ENCODE peak calls at places on chromosome 18, in four cellular contexts. F, Q, K and L are unnamed samples.

GRCh38 chr18:2108581-2108980 is 462.7 kb downstream of the METTL4 start:
- DNase-seq in Q (no peak), K (no peak), F (no peak), L (no peak)

GRCh38 chr18:49059028-49059670 is 108.4 kb upstream of the SMAD7 start:
- DNase-seq in K (no peak), F (no peak), Q (no peak), L (no peak)

GRCh38 chr18:77112161-77112801 is 20.3 kb downstream of the MBP start:
- DNase-seq in Q (no peak), K (no peak), F (peak), L (no peak)

GRCh38 chr18:59822612-59823275 is 77.1 kb upstream of the PMAIP1 start:
- DNase-seq in K (no peak), Q (no peak), F (no peak), L (no peak)

GRCh38 chr18:2442726-2443275 is 128.5 kb downstream of the METTL4 start:
- DNase-seq in F (no peak), K (no peak), Q (no peak), L (no peak)

GRCh38 chr18:43789234-43790000 is 512.1 kb upstream of the SYT4 start:
- DNase-seq in F (no peak), K (no peak), Q (no peak), L (no peak)

GRCh38 chr18:29651121-29651675 is 1391.3 kb downstream of the DSC3 start:
- DNase-seq in K (no peak), Q (no peak), F (no peak), L (no peak)

GRCh38 chr18:77702686-77703085 is 453.0 kb downstream of the GALR1 start:
- DNase-seq in Q (no peak), K (no peak), F (no peak), L (no peak)

GRCh38 chr18:6757966-6758365 is 28.4 kb downstream of the ARHGAP28 start:
- DNase-seq in Q (no peak), F (no peak), K (no peak), L (no peak)

GRCh38 chr18:64983497-64984238 is 767.1 kb upstream of the CDH7 start:
- DNase-seq in Q (no peak), F (no peak), K (no peak), L (no peak)

GRCh38 chr18:35432565-35433001 is 55.4 kb upstream of the ZNF396 start:
- DNase-seq in F (no peak), Q (no peak), K (no peak), L (no peak)

GRCh38 chr18:73952296-73952946 is 195.2 kb downstream of the FBXO15 start:
- DNase-seq in F (no peak), K (no peak), Q (no peak), L (no peak)

GRCh38 chr18:75526038-75526437 is 98.5 kb upstream of the SMIM21 start:
- DNase-seq in K (no peak), F (no peak), Q (no peak), L (no peak)

GRCh38 chr18:63730788-63731187 is 28.0 kb downstream of the SERPINB11 start:
- DNase-seq in F (no peak), Q (no peak), K (no peak), L (no peak)

GRCh38 chr18:25457196-25457595 is 105.2 kb upstream of the ZNF521 start:
- DNase-seq in F (no peak), K (no peak), Q (no peak), L (no peak)

GRCh38 chr18:63421514-63421913 is 762 bp downstream of the VPS4B start:
- DNase-seq in Q (no peak), K (no peak), F (no peak), L (no peak)

GRCh38 chr18:37364237-37364636 is 201.4 kb downstream of the CELF4 start:
- DNase-seq in Q (no peak), K (no peak), F (peak), L (no peak)

GRCh38 chr18:13437801-13438506 is 219.4 kb downstream of the LDLRAD4 start:
- DNase-seq in Q (peak), F (peak), K (no peak), L (no peak)

GRCh38 chr18:22493255-22493654 is 75.5 kb upstream of the CTAGE1 start:
- DNase-seq in K (no peak), Q (no peak), F (no peak), L (no peak)

GRCh38 chr18:13813271-13813849 is 10.6 kb upstream of the MC5R start:
- DNase-seq in F (no peak), Q (peak), K (peak), L (peak)

GRCh38 chr18:79393626-79394401 is 1.9 kb upstream of the NFATC1 start:
- DNase-seq in Q (peak), F (peak), K (peak), L (no peak)
- TF ChIP-seq POLR2A in Q (no peak), F (no peak), K (no peak), L (no peak)

GRCh38 chr18:23502516-23503037 is 734 bp upstream of the RMC1 start:
- DNase-seq in F (no peak), Q (no peak), K (no peak), L (no peak)

GRCh38 chr18:23504720-23505119 is 1.4 kb downstream of the RMC1 start:
- DNase-seq in Q (no peak), F (no peak), K (no peak), L (no peak)

GRCh38 chr18:23501626-23502025 is 1.7 kb upstream of the RMC1 start:
- DNase-seq in F (no peak), Q (no peak), K (no peak), L (no peak)

GRCh38 chr18:23503967-23504352 is 649 bp downstream of the RMC1 start:
- DNase-seq in K (no peak), F (no peak), Q (no peak), L (no peak)

DNA sequence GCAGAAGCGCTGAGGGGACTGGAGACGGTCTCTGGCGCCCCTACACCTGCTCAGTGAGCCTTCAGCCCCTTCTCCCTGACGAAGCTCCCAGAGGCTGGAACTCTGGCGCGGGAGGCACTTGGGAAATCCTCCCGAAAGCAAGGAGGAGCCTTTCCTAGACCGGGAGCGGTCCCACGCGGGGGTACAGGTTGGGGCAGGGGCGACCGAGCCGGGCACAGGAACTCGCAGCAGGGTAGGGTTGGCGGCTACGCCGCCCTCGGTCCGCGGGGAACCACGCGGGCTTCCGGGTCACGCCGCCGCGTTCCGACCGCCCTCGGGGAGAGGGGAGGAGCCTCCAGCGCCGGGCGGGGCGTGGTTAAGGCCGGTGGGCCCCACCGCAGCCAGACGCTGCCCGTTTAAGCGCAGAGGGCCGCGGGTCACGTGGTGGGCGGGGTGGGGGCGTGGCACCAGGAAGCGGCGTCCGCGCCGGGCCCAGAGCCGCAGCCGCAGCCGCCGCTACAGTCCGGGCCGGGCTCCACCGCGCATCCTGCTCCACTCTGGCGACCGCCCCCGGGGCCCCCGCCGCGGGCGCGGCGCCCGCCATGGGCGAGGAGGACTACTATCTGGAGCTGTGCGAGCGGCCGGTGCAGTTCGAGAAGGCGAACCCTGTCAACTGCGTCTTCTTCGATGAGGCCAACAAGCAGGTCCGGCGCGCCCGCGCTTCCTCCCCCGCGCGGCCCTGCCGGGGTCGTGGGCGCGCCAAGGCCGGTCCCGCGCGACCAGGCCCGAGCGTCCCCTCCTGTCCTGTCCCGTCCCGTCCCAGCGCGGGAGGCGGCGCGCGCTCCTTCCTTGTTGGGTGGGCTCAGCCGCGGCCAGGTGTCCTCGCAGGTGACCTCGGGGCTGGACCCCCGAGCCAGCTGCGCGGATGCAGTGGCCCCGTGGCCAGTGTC is at the start of gene RMC1:
- DNase-seq in Q (peak), F (peak), K (peak), L (peak)
- TF ChIP-seq POLR2A in Q (peak), F (peak), K (no peak), L (peak)

GRCh38 chr18:54690198-54690597 is 99.2 kb downstream of the DYNAP start:
- DNase-seq in K (no peak), Q (no peak), F (no peak), L (no peak)

GRCh38 chr18:54679318-54680149 is 88.5 kb downstream of the DYNAP start:
- DNase-seq in K (peak), Q (no peak), F (no peak), L (no peak)

GRCh38 chr18:54689319-54689718 is 98.3 kb downstream of the DYNAP start:
- DNase-seq in K (no peak), Q (no peak), F (no peak), L (no peak)

GRCh38 chr18:54684786-54685185 is 93.7 kb downstream of the DYNAP start:
- DNase-seq in K (peak), F (no peak), Q (no peak), L (no peak)
- TF ChIP-seq POLR2A in K (no peak), F (no peak), Q (no peak), L (no peak)

DNA sequence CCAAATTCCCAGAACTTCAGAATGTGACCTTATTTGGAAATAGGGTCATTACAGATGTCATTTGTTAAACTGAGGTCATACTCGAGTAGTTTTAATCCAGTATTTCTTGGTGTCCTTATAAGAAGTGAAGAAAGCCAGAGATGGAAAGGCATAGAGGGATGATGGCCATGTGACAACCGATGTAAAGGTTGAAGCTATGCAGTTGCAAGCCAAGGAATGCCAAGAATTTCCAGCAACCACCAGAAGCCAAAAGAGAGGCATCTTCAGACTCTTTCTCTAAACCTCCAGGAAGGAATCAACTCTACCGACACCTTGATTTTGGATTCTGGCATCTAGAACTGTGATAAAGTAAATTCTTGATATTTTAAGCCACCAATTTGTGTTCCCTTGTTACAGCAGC is 242.2 kb downstream of the CDH20 start:
- DNase-seq in F (no peak), K (no peak), Q (no peak), L (no peak)
- TF ChIP-seq POLR2A in F (no peak), K (no peak), Q (no peak), L (no peak)